ENCODE peak calls at places on chromosomes 13 and 19, in four cellular contexts. One of them, this sample, is unnamed.

GRCh38 chr13:60448907-60449510 is 52.0 kb downstream of the TDRD3 start:
- DNase-seq in T-cell: no peak
- DNase-seq in stimulated activated CD4-positive, alpha-beta T cell treated with anti-CD3 and anti-CD28 coated beads, Interleukin-1b, Interleukin-23, amount 100 ng/mL, for 4 hours: no peak
- DNase-seq in aorta: no peak
- DNase-seq in this sample: no peak

GRCh38 chr13:30593001-30593400 is 24.7 kb upstream of the USPL1 start:
- DNase-seq in T-cell: no peak
- DNase-seq in stimulated activated CD4-positive, alpha-beta T cell treated with anti-CD3 and anti-CD28 coated beads, Interleukin-1b, Interleukin-23, amount 100 ng/mL, for 4 hours: no peak
- DNase-seq in aorta: no peak
- DNase-seq in this sample: no peak

GRCh38 chr13:113357529-113357928 is 6.4 kb downstream of the GRTP1 start:
- DNase-seq in T-cell: no peak
- DNase-seq in stimulated activated CD4-positive, alpha-beta T cell treated with anti-CD3 and anti-CD28 coated beads, Interleukin-1b, Interleukin-23, amount 100 ng/mL, for 4 hours: no peak
- DNase-seq in aorta: no peak
- DNase-seq in this sample: no peak

GRCh38 chr13:114161644-114162532 is 17.2 kb upstream of the CFAP97D2 start:
- DNase-seq in T-cell: peak; percentile 56
- DNase-seq in stimulated activated CD4-positive, alpha-beta T cell treated with anti-CD3 and anti-CD28 coated beads, Interleukin-1b, Interleukin-23, amount 100 ng/mL, for 4 hours: no peak
- DNase-seq in aorta: no peak
- DNase-seq in this sample: no peak

GRCh38 chr19:5665781-5666513 is 14.4 kb downstream of the MICOS13 start:
- DNase-seq in T-cell: no peak
- DNase-seq in stimulated activated CD4-positive, alpha-beta T cell treated with anti-CD3 and anti-CD28 coated beads, Interleukin-1b, Interleukin-23, amount 100 ng/mL, for 4 hours: no peak
- DNase-seq in aorta: peak; percentile 61
- DNase-seq in this sample: no peak

GRCh38 chr19:10269333-10270179 is 1.4 kb upstream of the ICAM1 start:
- DNase-seq in T-cell: peak; percentile 81
- DNase-seq in stimulated activated CD4-positive, alpha-beta T cell treated with anti-CD3 and anti-CD28 coated beads, Interleukin-1b, Interleukin-23, amount 100 ng/mL, for 4 hours: peak; percentile 87
- DNase-seq in aorta: peak; percentile 95
- DNase-seq in this sample: peak; percentile 86

GRCh38 chr13:21696865-21697448 is 26.1 kb downstream of the FGF9 start:
- DNase-seq in T-cell: no peak
- DNase-seq in stimulated activated CD4-positive, alpha-beta T cell treated with anti-CD3 and anti-CD28 coated beads, Interleukin-1b, Interleukin-23, amount 100 ng/mL, for 4 hours: no peak
- DNase-seq in aorta: no peak
- DNase-seq in this sample: no peak

GRCh38 chr13:72745260-72745659 is 17.5 kb downstream of the BORA start:
- DNase-seq in T-cell: no peak
- DNase-seq in stimulated activated CD4-positive, alpha-beta T cell treated with anti-CD3 and anti-CD28 coated beads, Interleukin-1b, Interleukin-23, amount 100 ng/mL, for 4 hours: no peak
- DNase-seq in aorta: no peak
- DNase-seq in this sample: no peak

GRCh38 chr19:18102916-18103542 is 5.5 kb downstream of the MAST3 start:
- DNase-seq in T-cell: no peak
- DNase-seq in stimulated activated CD4-positive, alpha-beta T cell treated with anti-CD3 and anti-CD28 coated beads, Interleukin-1b, Interleukin-23, amount 100 ng/mL, for 4 hours: no peak
- DNase-seq in aorta: no peak
- DNase-seq in this sample: no peak

GRCh38 chr13:20424559-20424852 is 101.2 kb downstream of the CRYL1 start:
- DNase-seq in T-cell: no peak
- DNase-seq in stimulated activated CD4-positive, alpha-beta T cell treated with anti-CD3 and anti-CD28 coated beads, Interleukin-1b, Interleukin-23, amount 100 ng/mL, for 4 hours: no peak
- DNase-seq in aorta: no peak
- DNase-seq in this sample: no peak

GRCh38 chr19:55486971-55487883 is 1.0 kb upstream of the SSC5D start:
- DNase-seq in T-cell: no peak
- DNase-seq in stimulated activated CD4-positive, alpha-beta T cell treated with anti-CD3 and anti-CD28 coated beads, Interleukin-1b, Interleukin-23, amount 100 ng/mL, for 4 hours: peak; percentile 41
- DNase-seq in aorta: peak; percentile 93
- DNase-seq in this sample: no peak

GRCh38 chr13:111210488-111210887 is 95.4 kb downstream of the ARHGEF7 start:
- DNase-seq in T-cell: no peak
- DNase-seq in stimulated activated CD4-positive, alpha-beta T cell treated with anti-CD3 and anti-CD28 coated beads, Interleukin-1b, Interleukin-23, amount 100 ng/mL, for 4 hours: no peak
- DNase-seq in aorta: peak; percentile 80
- DNase-seq in this sample: no peak

GRCh38 chr13:28805193-28805819 is 14.8 kb upstream of the MTUS2 start:
- DNase-seq in T-cell: no peak
- DNase-seq in stimulated activated CD4-positive, alpha-beta T cell treated with anti-CD3 and anti-CD28 coated beads, Interleukin-1b, Interleukin-23, amount 100 ng/mL, for 4 hours: peak; percentile 24
- DNase-seq in aorta: peak; percentile 85
- DNase-seq in this sample: no peak

GRCh38 chr19:33904681-33905080 is 108.0 kb downstream of the KCTD15 start:
- DNase-seq in T-cell: no peak
- DNase-seq in stimulated activated CD4-positive, alpha-beta T cell treated with anti-CD3 and anti-CD28 coated beads, Interleukin-1b, Interleukin-23, amount 100 ng/mL, for 4 hours: no peak
- DNase-seq in aorta: peak; percentile 75
- DNase-seq in this sample: no peak

GRCh38 chr13:90430127-90430526 is 917.4 kb upstream of the MIR17HG start:
- DNase-seq in T-cell: no peak
- DNase-seq in stimulated activated CD4-positive, alpha-beta T cell treated with anti-CD3 and anti-CD28 coated beads, Interleukin-1b, Interleukin-23, amount 100 ng/mL, for 4 hours: no peak
- DNase-seq in aorta: no peak
- DNase-seq in this sample: no peak

GRCh38 chr19:29381353-29382203 is 144.2 kb upstream of the VSTM2B start:
- DNase-seq in T-cell: no peak
- DNase-seq in stimulated activated CD4-positive, alpha-beta T cell treated with anti-CD3 and anti-CD28 coated beads, Interleukin-1b, Interleukin-23, amount 100 ng/mL, for 4 hours: no peak
- DNase-seq in aorta: peak; percentile 16
- DNase-seq in this sample: no peak

GRCh38 chr13:49652691-49653305 is 24.5 kb downstream of the ARL11 start:
- DNase-seq in T-cell: no peak
- DNase-seq in stimulated activated CD4-positive, alpha-beta T cell treated with anti-CD3 and anti-CD28 coated beads, Interleukin-1b, Interleukin-23, amount 100 ng/mL, for 4 hours: no peak
- DNase-seq in aorta: no peak
- DNase-seq in this sample: peak; percentile 22

GRCh38 chr13:111792956-111793355 is 274.0 kb upstream of the SOX1 start:
- DNase-seq in T-cell: no peak
- DNase-seq in stimulated activated CD4-positive, alpha-beta T cell treated with anti-CD3 and anti-CD28 coated beads, Interleukin-1b, Interleukin-23, amount 100 ng/mL, for 4 hours: no peak
- DNase-seq in aorta: no peak
- DNase-seq in this sample: no peak

GRCh38 chr13:54183166-54183565 is 1154.6 kb downstream of the OLFM4 start:
- DNase-seq in T-cell: no peak
- DNase-seq in stimulated activated CD4-positive, alpha-beta T cell treated with anti-CD3 and anti-CD28 coated beads, Interleukin-1b, Interleukin-23, amount 100 ng/mL, for 4 hours: no peak
- DNase-seq in aorta: no peak
- DNase-seq in this sample: no peak

GRCh38 chr19:52028780-52029123 is 573 bp upstream of the ZNF614 start:
- DNase-seq in T-cell: no peak
- DNase-seq in stimulated activated CD4-positive, alpha-beta T cell treated with anti-CD3 and anti-CD28 coated beads, Interleukin-1b, Interleukin-23, amount 100 ng/mL, for 4 hours: no peak
- DNase-seq in aorta: no peak
- DNase-seq in this sample: no peak

GRCh38 chr13:39263033-39263432 is 224.8 kb downstream of the NHLRC3 start:
- DNase-seq in T-cell: peak; percentile 3
- DNase-seq in stimulated activated CD4-positive, alpha-beta T cell treated with anti-CD3 and anti-CD28 coated beads, Interleukin-1b, Interleukin-23, amount 100 ng/mL, for 4 hours: peak; percentile 11
- DNase-seq in aorta: no peak
- DNase-seq in this sample: no peak

GRCh38 chr19:41701401-41702075 is 6.9 kb upstream of the CEACAM5 start:
- DNase-seq in T-cell: no peak
- DNase-seq in stimulated activated CD4-positive, alpha-beta T cell treated with anti-CD3 and anti-CD28 coated beads, Interleukin-1b, Interleukin-23, amount 100 ng/mL, for 4 hours: no peak
- DNase-seq in aorta: peak; percentile 48
- DNase-seq in this sample: no peak

GRCh38 chr19:10009269-10009665 is 1.0 kb downstream of the COL5A3 start:
- DNase-seq in T-cell: peak; percentile 32
- DNase-seq in stimulated activated CD4-positive, alpha-beta T cell treated with anti-CD3 and anti-CD28 coated beads, Interleukin-1b, Interleukin-23, amount 100 ng/mL, for 4 hours: peak; percentile 24
- DNase-seq in aorta: peak; percentile 89
- DNase-seq in this sample: peak; percentile 59

GRCh38 chr19:18985257-18985656 is 44.2 kb upstream of the HOMER3 start:
- DNase-seq in T-cell: no peak
- DNase-seq in stimulated activated CD4-positive, alpha-beta T cell treated with anti-CD3 and anti-CD28 coated beads, Interleukin-1b, Interleukin-23, amount 100 ng/mL, for 4 hours: no peak
- DNase-seq in aorta: no peak
- DNase-seq in this sample: no peak

This sample was measured in immature natural killer cell.